ENCODE peak calls at places on chromosome 9, in six cellular contexts. X, H, F, B, V and U are unnamed samples.
A peak's percentile ranks its signal among the peaks of the same experiment; 100 is the strongest.

GRCh38 chr9:71763752-71764332 is 4.5 kb downstream of the CEMIP2 start:
- DNase-seq in V (no peak), B (no peak), X (peak; percentile 42), F (peak; percentile 59), H (no peak), U (no peak)

GRCh38 chr9:14652729-14653377 is 40.4 kb downstream of the ZDHHC21 start:
- DNase-seq in X (peak; percentile 37), F (peak; percentile 27), V (peak; percentile 40), H (peak; percentile 43), B (no peak), U (no peak)

GRCh38 chr9:79701651-79702050 is 129.9 kb downstream of the TLE4 start:
- DNase-seq in V (no peak), B (no peak), X (peak; percentile 11), F (peak; percentile 55), H (no peak), U (no peak)

GRCh38 chr9:93471135-93471534 is 17.8 kb upstream of the FAM120AOS start:
- DNase-seq in H (no peak), V (no peak), F (peak; percentile 46), X (no peak), B (no peak), U (no peak)

GRCh38 chr9:129604766-129605163 is 16.1 kb downstream of the C9orf50 start:
- DNase-seq in V (no peak), F (no peak), X (peak; percentile 17), H (no peak), B (no peak), U (no peak)

GRCh38 chr9:118567861-118568260 is 801.4 kb downstream of the BRINP1 start:
- DNase-seq in V (no peak), B (no peak), X (no peak), H (no peak), F (peak; percentile 57), U (no peak)

GRCh38 chr9:129439242-129439641 is 181.7 kb downstream of the C9orf50 start:
- DNase-seq in X (no peak), B (no peak), F (no peak), V (no peak), H (no peak), U (no peak)

GRCh38 chr9:108549184-108549583 is 306.6 kb downstream of the ACTL7B start:
- DNase-seq in F (no peak), H (no peak), B (no peak), V (no peak), X (peak; percentile 84), U (no peak)

GRCh38 chr9:124559871-124560270 is 52.7 kb upstream of the NR5A1 start:
- DNase-seq in X (peak; percentile 85), V (no peak), H (no peak), F (peak; percentile 49), B (no peak), U (no peak)

GRCh38 chr9:70577671-70578070 is 163.2 kb upstream of the KLF9 start:
- DNase-seq in B (no peak), X (no peak), V (no peak), F (no peak), H (no peak), U (no peak)
- H3K9ac ChIP-seq in B (no peak overlapping the region), X (no peak overlapping the region), V (no peak overlapping the region), F (no peak overlapping the region), H (no peak overlapping the region), U (no peak overlapping the region)

GRCh38 chr9:112755059-112755458 is 4.5 kb downstream of the SNX30 start:
- DNase-seq in B (no peak), F (peak; percentile 55), X (no peak), H (no peak), V (no peak), U (no peak)

GRCh38 chr9:112754578-112754977 is 4.0 kb downstream of the SNX30 start:
- DNase-seq in H (no peak), F (peak; percentile 76), X (peak; percentile 85), B (peak; percentile 49), V (no peak), U (no peak)

GRCh38 chr9:112753725-112754124 is 3.2 kb downstream of the SNX30 start:
- DNase-seq in B (peak; percentile 36), X (peak; percentile 77), H (no peak), F (peak; percentile 97), V (no peak), U (no peak)

GRCh38 chr9:112757300-112757883 is 6.8 kb downstream of the SNX30 start:
- DNase-seq in V (no peak), F (peak; percentile 71), H (no peak), X (peak; percentile 64), B (no peak), U (no peak)

GRCh38 chr9:112755675-112756074 is 5.1 kb downstream of the SNX30 start:
- DNase-seq in V (no peak), X (no peak), F (peak; percentile 44), H (no peak), B (no peak), U (no peak)
- H3K4me1 ChIP-seq in V (peaks cover 13% of the 10 kb centered on the region), X (peaks cover 61% of the 10 kb centered on the region), F (peaks cover 60% of the 10 kb centered on the region), H (peaks cover 10% of the 10 kb centered on the region), B (peaks cover 22% of the 10 kb centered on the region), U (peaks cover 5% of the 10 kb centered on the region)

DNA sequence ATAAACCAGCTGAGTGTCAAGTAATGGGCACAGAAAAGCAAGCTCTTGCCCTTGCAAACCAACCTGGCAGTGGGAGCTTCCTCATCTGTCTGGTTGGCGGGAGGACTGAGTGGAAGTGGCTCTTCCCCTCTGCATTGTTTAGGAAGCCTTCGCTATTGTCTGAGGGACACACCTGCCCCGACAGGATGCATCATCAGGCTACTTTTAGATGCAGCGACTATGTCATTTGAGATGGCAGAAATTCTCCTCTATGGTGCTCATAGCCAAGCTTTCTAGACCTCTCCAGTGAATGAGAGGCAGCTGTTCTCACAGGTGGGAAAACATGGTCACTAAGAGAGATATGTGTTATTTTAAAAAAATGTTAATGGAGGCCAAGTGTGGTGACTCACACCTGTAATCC is 104.0 kb downstream of the DOCK8 start:
- DNase-seq in F (no peak), X (no peak), V (no peak), B (no peak), H (no peak), U (no peak)
- TF ChIP-seq EZH2phosphoT487 in F (no peak), X (no peak), V (no peak), B (no peak), H (no peak), U (no peak)

DNA sequence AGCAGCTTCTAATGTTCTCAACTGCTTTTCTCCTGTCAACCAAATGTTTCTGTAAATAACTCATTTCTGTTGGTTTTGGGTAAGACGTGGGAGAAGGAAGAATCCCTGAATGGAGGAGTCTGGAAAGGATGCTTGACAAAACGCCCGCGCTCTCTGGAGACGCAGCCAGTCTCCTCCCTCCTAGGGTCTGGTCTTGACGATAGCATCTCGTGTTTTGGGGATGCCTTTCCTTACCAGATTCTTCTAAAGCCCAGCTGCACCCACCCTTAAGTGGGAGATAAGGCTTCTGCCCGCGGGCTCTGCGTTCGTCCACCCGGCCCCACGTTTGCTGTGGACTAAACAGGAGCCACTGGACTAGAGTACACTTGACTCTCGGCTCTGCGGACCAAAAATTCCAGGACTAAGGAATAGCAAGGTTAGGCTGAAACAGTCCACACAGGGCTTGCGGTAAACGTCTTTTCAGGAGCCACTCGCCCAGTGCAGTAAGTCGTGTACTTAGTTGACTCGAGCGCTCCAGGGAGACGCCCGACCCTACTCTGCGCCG is 491 bp upstream of the CTSL start:
- DNase-seq in F (peak; percentile 67), B (no peak), X (no peak), H (peak; percentile 50), V (no peak), U (no peak)
- H3K9ac ChIP-seq in F (peak overlapping the region; percentile 91), B (peak overlapping the region; percentile 72), X (peak overlapping the region; percentile 87), H (no peak overlapping the region), V (peak overlapping the region; percentile 80), U (peak overlapping the region; percentile 66)

DNA sequence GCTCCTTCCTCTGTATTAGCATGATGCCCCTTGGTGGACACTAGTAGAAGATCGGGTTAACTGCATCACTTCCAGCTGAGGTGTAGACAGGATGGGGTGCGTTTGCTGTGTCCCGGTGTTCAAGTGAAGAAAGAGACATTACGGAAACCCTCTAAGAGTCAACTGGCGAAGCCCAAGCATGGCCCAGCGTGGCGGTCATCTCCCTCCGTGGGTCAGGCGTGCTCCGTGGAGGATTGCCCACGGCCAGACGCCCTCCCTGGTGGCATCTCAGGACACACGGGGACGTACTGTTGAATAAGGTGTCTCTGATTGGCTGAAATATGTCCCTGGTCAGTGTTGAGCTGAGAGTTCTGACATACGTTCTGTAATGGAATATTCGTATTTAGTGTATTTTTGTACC is 119.5 kb upstream of the CACNA1B start:
- DNase-seq in H (no peak), F (no peak), B (no peak), V (no peak), X (no peak), U (no peak)
- H3K4me1 ChIP-seq in H (no peaks in the 10 kb centered on the region), F (peaks cover 12% of the 10 kb centered on the region), B (peaks cover 9% of the 10 kb centered on the region), V (no peaks in the 10 kb centered on the region), X (peaks cover 7% of the 10 kb centered on the region), U (peaks cover 17% of the 10 kb centered on the region)

DNA sequence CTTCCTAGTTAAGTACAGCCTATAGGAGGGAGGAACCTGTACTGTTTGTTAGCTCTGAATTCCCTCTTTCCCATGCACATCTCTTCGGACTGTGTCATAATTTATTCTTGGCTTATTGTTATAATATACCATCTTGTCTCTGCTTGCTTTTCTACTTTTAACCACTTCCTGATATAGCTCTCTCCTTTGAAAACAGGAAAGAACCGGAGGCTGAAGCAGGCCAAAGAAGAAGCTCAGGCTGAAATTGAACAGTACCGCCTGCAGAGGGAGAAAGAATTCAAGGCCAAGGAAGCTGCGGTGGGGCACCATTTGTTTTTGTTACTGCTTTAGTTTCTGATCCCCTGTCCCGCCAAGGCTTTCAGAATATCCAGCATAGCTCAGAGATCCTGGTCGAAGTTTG is 4.8 kb downstream of the ATP6V1G1 start:
- DNase-seq in H (no peak), X (peak; percentile 2), V (no peak), B (no peak), F (peak; percentile 49), U (peak; percentile 77)
- TF ChIP-seq EZH2phosphoT487 in H (no peak), X (no peak), V (no peak), B (no peak), F (no peak), U (no peak)

GRCh38 chr9:21997480-21997879 is 2.9 kb downstream of the CDKN2B-AS1 start:
- DNase-seq in V (no peak), H (no peak), F (no peak), B (no peak), X (no peak), U (no peak)
- H3K9ac ChIP-seq in V (no peak overlapping the region), H (no peak overlapping the region), F (no peak overlapping the region), B (no peak overlapping the region), X (no peak overlapping the region), U (no peak overlapping the region)

GRCh38 chr9:89390068-89390555 is 71.8 kb downstream of the SECISBP2 start:
- DNase-seq in F (no peak), V (no peak), X (no peak), H (no peak), B (no peak), U (no peak)

GRCh38 chr9:89387970-89388867 is 69.9 kb downstream of the SECISBP2 start:
- DNase-seq in B (no peak), X (no peak), H (no peak), F (peak; percentile 89), V (no peak), U (no peak)

GRCh38 chr9:89387197-89387849 is 69.0 kb downstream of the SECISBP2 start:
- DNase-seq in B (no peak), F (no peak), H (no peak), X (no peak), V (no peak), U (no peak)

GRCh38 chr9:89390578-89390977 is 72.3 kb downstream of the SECISBP2 start:
- DNase-seq in H (no peak), V (no peak), B (no peak), F (no peak), X (no peak), U (no peak)

DNA sequence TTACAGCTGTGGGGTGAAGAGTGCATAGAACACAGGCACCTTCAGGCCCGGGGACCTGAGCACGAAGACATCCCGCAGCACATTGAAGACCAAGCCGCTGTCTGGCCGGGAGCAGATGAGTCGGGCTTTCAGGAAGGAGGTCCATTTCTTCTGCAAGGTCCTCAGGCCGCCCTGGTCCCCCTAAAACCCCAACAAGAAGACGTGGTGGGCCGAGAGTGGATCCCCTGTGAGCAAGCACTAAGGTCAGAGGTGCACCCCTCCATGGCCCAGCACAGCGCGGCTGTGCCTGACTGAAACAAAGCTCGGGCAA is 70.5 kb downstream of the SECISBP2 start:
- DNase-seq in V (no peak), H (no peak), X (no peak), B (no peak), F (no peak), U (no peak)
- H3K4me1 ChIP-seq in V (no peaks in the 10 kb centered on the region), H (no peaks in the 10 kb centered on the region), X (no peaks in the 10 kb centered on the region), B (no peaks in the 10 kb centered on the region), F (peaks cover 4% of the 10 kb centered on the region), U (no peaks in the 10 kb centered on the region)